ENCODE peak calls at places on chromosomes 2 and 18, in six cellular contexts. O, D, H, S, T and Q are unnamed samples.

GRCh38 chr2:43312751-43313641 is 86.6 kb upstream of the ZFP36L2 start:
- DNase-seq in D (no peak), S (no peak), H (peak), T (no peak), O (no peak), Q (no peak)

GRCh38 chr2:217555075-217555876 is 447.5 kb downstream of the TNS1 start:
- DNase-seq in T (peak), H (peak), S (no peak), D (no peak), O (no peak), Q (no peak)

GRCh38 chr2:119005565-119005964 is 63.6 kb downstream of the MARCO start:
- DNase-seq in T (no peak), H (no peak), D (no peak), O (no peak), S (no peak), Q (no peak)

GRCh38 chr2:871926-872680 is 78.5 kb upstream of the SNTG2 start:
- DNase-seq in S (no peak), T (no peak), H (no peak), O (no peak), D (no peak), Q (no peak)

GRCh38 chr18:27652480-27653121 is 467.5 kb upstream of the CHST9 start:
- DNase-seq in O (no peak), H (no peak), T (no peak), D (no peak), S (no peak), Q (no peak)

GRCh38 chr18:43875496-43875895 is 598.2 kb upstream of the SYT4 start:
- DNase-seq in O (no peak), S (no peak), H (peak), T (no peak), D (no peak), Q (no peak)

GRCh38 chr18:23191952-23192662 is 56.8 kb downstream of the CABLES1 start:
- DNase-seq in H (peak), D (no peak), O (no peak), T (peak), S (no peak), Q (no peak)

GRCh38 chr18:23887035-23887434 is 127.5 kb upstream of the TTC39C start:
- DNase-seq in O (no peak), S (no peak), D (no peak), H (no peak), T (no peak), Q (no peak)

DNA sequence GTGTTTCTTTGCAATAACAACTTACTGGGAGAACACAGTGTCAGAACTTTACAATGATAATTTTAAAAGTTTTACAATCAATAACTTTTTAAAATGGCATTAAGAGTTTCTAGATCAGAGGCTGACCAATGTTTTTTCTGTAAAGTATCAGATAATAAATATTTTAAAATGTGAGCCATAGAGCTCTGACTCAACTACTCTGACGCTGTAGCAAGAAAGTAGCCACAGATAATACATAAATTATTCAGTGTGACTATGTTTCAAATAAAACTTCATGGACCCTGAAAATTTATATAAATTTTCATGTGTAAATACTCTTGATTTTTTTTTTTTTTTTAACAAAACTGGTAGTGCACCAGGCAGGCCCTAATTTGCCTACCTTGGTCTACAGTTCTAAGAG is 77.4 kb downstream of the CUL3 start:
- DNase-seq in H (no peak), D (no peak), S (no peak), O (no peak), T (no peak), Q (no peak)
- H3K4me3 ChIP-seq in H (no peak), D (no peak), S (no peak), O (no peak), T (no peak), Q (no peak)

GRCh38 chr2:197249771-197250397 is 60.7 kb downstream of the ANKRD44 start:
- DNase-seq in T (no peak), S (no peak), O (no peak), H (no peak), D (no peak), Q (no peak)
- TF ChIP-seq CTCF in T (no peak), S (no peak), O (no peak), H (no peak), D (no peak), Q (no peak)

GRCh38 chr2:106334802-106335201 is 133.4 kb downstream of the RGPD3 start:
- DNase-seq in T (no peak), S (no peak), O (no peak), H (no peak), D (no peak), Q (no peak)
- H3K4me3 ChIP-seq in T (no peak), S (no peak), O (no peak), H (no peak), D (no peak), Q (no peak)

GRCh38 chr2:112807233-112807807 is 23.0 kb upstream of the IL1A start:
- DNase-seq in T (no peak), D (no peak), H (no peak), S (no peak), O (no peak), Q (no peak)
- TF ChIP-seq CTCF in T (no peak), D (no peak), H (no peak), S (no peak), O (no peak), Q (no peak)

GRCh38 chr18:44887227-44887631 is 206.5 kb downstream of the SETBP1 start:
- DNase-seq in T (no peak), D (no peak), O (peak), H (peak), S (no peak), Q (peak)
- H3K4me3 ChIP-seq in T (no peak), D (no peak), O (no peak), H (no peak), S (no peak), Q (no peak)

DNA sequence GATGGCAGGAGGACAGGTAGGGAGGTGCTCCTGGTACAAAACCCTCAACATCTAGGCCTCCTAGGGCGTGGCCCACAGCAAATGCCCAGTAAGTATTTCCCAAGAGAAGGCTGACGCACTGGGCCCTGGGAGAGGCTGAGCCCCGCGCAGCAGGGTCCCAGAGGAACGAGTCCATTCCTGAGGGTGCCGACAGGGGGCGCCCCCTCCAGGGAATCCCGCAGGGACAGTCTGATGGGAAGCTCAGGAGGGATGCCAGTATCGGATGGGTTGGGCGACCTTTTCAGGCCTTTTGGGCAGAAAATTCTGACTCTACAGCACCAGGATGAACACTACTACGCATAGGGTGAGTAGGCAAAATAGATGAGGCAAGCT is 8.8 kb downstream of the BOLA3 start:
- DNase-seq in H (no peak), T (no peak), O (no peak), D (no peak), S (peak), Q (no peak)
- TF ChIP-seq CTCF in H (no peak), T (no peak), O (peak), D (no peak), S (peak), Q (no peak)

DNA sequence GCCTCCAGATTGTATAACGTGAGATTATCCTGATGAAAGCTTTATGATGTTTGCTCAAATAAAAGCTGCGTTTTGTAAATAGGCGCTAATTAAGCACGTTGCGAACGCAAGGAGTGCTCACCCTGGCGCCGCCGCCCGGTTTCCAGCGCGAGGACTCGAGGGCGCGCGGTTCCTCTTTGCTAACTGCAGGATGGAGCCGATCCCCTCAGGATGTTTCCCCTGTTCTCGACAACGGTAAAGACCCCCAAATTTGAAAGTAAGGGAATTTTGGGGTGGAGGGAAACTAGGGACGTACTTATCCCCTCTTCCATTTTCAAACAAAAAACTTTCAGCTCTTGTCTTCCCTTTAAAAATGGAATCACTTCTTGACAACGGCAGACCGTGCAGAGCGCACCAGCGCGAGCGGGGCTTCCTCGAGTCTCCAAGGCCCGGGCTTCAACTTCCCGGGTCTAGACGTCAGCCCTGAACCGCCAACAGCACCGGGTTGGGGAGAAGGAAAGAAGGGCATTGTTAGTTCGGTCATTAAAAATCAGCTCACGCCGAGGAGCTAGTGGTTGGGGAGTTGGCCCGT is 1.1 kb upstream of the GBX2 start:
- DNase-seq in O (no peak), D (no peak), T (no peak), H (peak), S (no peak), Q (no peak)
- H3K4me3 ChIP-seq in O (no peak), D (no peak), T (no peak), H (no peak), S (no peak), Q (no peak)

DNA sequence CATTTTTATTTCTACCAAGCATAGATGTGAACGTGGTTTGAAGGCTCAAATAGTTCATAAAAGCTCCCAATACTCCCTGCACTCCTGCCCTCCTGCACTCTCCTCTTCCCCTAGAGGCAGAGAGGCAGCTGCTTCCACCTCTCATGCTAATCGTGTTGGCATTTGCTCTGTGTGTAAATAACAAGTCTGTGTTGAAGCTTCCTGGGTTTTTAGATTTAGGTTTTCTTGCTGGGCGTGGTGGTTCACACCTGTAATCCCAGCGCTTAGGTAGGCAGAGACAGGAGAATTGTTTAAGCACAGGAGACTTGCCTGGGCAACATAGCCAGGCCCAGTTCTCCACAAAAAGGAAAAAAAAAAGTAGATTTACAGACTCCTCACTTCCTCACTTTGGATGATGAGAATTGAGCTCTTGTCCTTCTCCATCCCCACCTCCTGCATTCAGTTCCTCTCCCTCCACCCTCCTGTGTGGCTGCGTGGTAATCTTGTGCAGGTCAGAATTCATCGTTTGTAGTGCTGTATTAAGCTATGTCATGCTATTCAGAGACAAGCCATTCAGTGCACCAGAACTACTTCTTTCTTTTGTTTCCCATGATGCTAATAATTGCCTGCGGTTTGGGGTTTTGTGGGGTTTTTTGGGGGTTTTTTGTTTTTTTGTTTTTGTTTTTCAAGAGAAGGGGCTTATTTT is 37.4 kb downstream of the MAL start:
- DNase-seq in O (no peak), T (no peak), S (no peak), H (no peak), D (no peak), Q (no peak)
- TF ChIP-seq CTCF in O (no peak), T (no peak), S (no peak), H (no peak), D (no peak), Q (no peak)